ENCODE peak calls at places on chromosomes 4 and X, in five cellular contexts. D is HCEC 1CT, K is cardiac fibroblast, B is brain microvascular endothelial cell, Q is ovary. P is an unnamed sample.

GRCh38 chrX:21934414-21934813 is 6.1 kb upstream of the SMS start:
- DNase-seq in D (peak; percentile 13), K (no peak), B (no peak), Q (no peak), P (no peak)

GRCh38 chr4:107292979-107293378 is 256.9 kb upstream of the DKK2 start:
- DNase-seq in D (no peak), K (no peak), B (no peak), Q (no peak), P (no peak)

GRCh38 chr4:41074227-41074626 is 140.1 kb downstream of the APBB2 start:
- DNase-seq in D (no peak), K (no peak), B (no peak), Q (no peak), P (peak; percentile 45)

GRCh38 chr4:177271091-177271490 is 38.6 kb upstream of the NEIL3 start:
- DNase-seq in D (no peak), K (no peak), B (no peak), Q (no peak), P (no peak)

GRCh38 chr4:79048878-79049277 is 109.6 kb upstream of the PAQR3 start:
- DNase-seq in D (no peak), K (no peak), B (no peak), Q (no peak), P (no peak)

GRCh38 chr4:155599596-155599995 is 67.1 kb upstream of the GUCY1A1 start:
- DNase-seq in D (no peak), K (no peak), B (no peak), Q (no peak), P (no peak)

GRCh38 chrX:106177982-106178321 is 9.8 kb downstream of the PWWP3B start:
- DNase-seq in D (no peak), K (no peak), B (no peak), Q (no peak), P (no peak)

GRCh38 chr4:91488946-91489345 is 814.8 kb upstream of the GRID2 start:
- DNase-seq in D (no peak), K (no peak), B (no peak), Q (no peak), P (no peak)

GRCh38 chr4:52199574-52200338 is 148.7 kb downstream of the SPATA18 start:
- DNase-seq in D (peak; percentile 37), K (peak; percentile 62), B (peak; percentile 7), Q (no peak), P (no peak)

GRCh38 chr4:163157157-163157556 is 9.5 kb downstream of the NAF1 start:
- DNase-seq in D (peak; percentile 43), K (peak; percentile 68), B (peak; percentile 67), Q (no peak), P (no peak)

GRCh38 chr4:81030617-81031388 is at the start of gene BMP3:
- DNase-seq in D (no peak), K (peak; percentile 21), B (no peak), Q (peak; percentile 56), P (peak; percentile 66)

GRCh38 chr4:5998333-5998936 is 19.8 kb downstream of the C4orf50 start:
- DNase-seq in D (peak; percentile 37), K (peak; percentile 67), B (peak; percentile 61), Q (peak; percentile 37), P (no peak)

GRCh38 chr4:7304436-7304835 is 112.1 kb downstream of the SORCS2 start:
- DNase-seq in D (no peak), K (no peak), B (no peak), Q (no peak), P (no peak)

GRCh38 chrX:118346258-118347094 is 570 bp downstream of the WDR44 start:
- DNase-seq in D (peak; percentile 8), K (peak; percentile 18), B (peak; percentile 9), Q (peak; percentile 47), P (peak; percentile 68)

GRCh38 chr4:4594531-4594930 is 52.7 kb upstream of the STX18 start:
- DNase-seq in D (no peak), K (no peak), B (no peak), Q (no peak), P (no peak)

GRCh38 chr4:65791807-65792308 is 121.6 kb upstream of the EPHA5 start:
- DNase-seq in D (no peak), K (peak; percentile 70), B (peak; percentile 14), Q (no peak), P (no peak)

P was measured in GM06990.